ENCODE peak calls at places on chromosome 1, in eight cellular contexts. E, N, D, G, W, I, H and F are unnamed samples.

GRCh38 chr1:2632051-2632430 is 775 bp downstream of the MMEL1 start:
- DNase-seq in W (no peak), D (no peak), E (no peak), I (no peak), G (no peak), N (no peak), H (no peak), F (no peak)

GRCh38 chr1:1325288-1326074 is 879 bp downstream of the CPTP start:
- DNase-seq in E (peak; percentile 32), I (no peak), G (no peak), W (peak; percentile 62), D (peak; percentile 41), H (no peak), N (no peak), F (no peak)

GRCh38 chr1:5965586-5966131 is 26.6 kb downstream of the NPHP4 start:
- DNase-seq in I (no peak), W (no peak), N (no peak), H (no peak), E (no peak), D (no peak), G (no peak), F (no peak)

GRCh38 chr1:55926906-55927471 is 652.4 kb downstream of the PLPP3 start:
- DNase-seq in H (no peak), D (no peak), I (no peak), G (no peak), N (no peak), W (no peak), E (no peak), F (no peak)

GRCh38 chr1:54230507-54231339 is 30.8 kb downstream of the MRPL37 start:
- DNase-seq in I (no peak), N (no peak), E (no peak), W (no peak), D (no peak), H (no peak), G (no peak), F (no peak)

GRCh38 chr1:41975850-41976569 is 57.3 kb upstream of the HIVEP3 start:
- DNase-seq in W (no peak), I (no peak), H (no peak), G (no peak), N (no peak), E (no peak), D (no peak), F (no peak)

GRCh38 chr1:225919906-225920305 is 4.1 kb downstream of the PYCR2 start:
- DNase-seq in D (peak; percentile 89), E (peak; percentile 83), I (no peak), H (peak; percentile 92), G (peak; percentile 77), N (peak; percentile 54), W (no peak), F (no peak)

GRCh38 chr1:164759945-164760584 is 201.1 kb downstream of the PBX1 start:
- DNase-seq in E (no peak), W (peak; percentile 14), D (no peak), G (no peak), N (no peak), H (no peak), I (no peak), F (no peak)

GRCh38 chr1:228887956-228888355 is 152.7 kb downstream of the RHOU start:
- DNase-seq in H (no peak), D (no peak), I (no peak), W (no peak), G (no peak), N (no peak), E (no peak), F (no peak)

GRCh38 chr1:185850366-185850765 is 116.2 kb downstream of the HMCN1 start:
- DNase-seq in H (no peak), I (no peak), G (peak; percentile 30), D (no peak), N (no peak), W (no peak), E (peak; percentile 43), F (no peak)

GRCh38 chr1:17633654-17634053 is 94.2 kb downstream of the ARHGEF10L start:
- DNase-seq in I (no peak), N (no peak), W (no peak), E (peak; percentile 82), G (peak; percentile 79), D (no peak), H (no peak), F (no peak)

GRCh38 chr1:38834221-38834782 is 25.3 kb downstream of the RRAGC start:
- DNase-seq in H (no peak), N (no peak), E (no peak), W (no peak), D (no peak), I (no peak), G (peak; percentile 28), F (no peak)

GRCh38 chr1:198483645-198484044 is 56.8 kb downstream of the ATP6V1G3 start:
- DNase-seq in N (no peak), G (no peak), E (no peak), I (no peak), D (no peak), H (no peak), W (no peak), F (no peak)

GRCh38 chr1:8563944-8564537 is 246.1 kb downstream of the SLC45A1 start:
- DNase-seq in W (no peak), E (no peak), N (no peak), G (no peak), H (no peak), D (no peak), I (no peak), F (no peak)